ENCODE peak calls at places on chromosomes 4 and X, in ten cellular contexts. P is iPS-NIHi11, N is activated B cell treated with CpG ODN at 0.5 μM for 24 hours, R is T-helper 22 cell, D is ovary, Q is amygdala, U is H9, H is Calu3, W is natural killer cell, B is retinal pigment epithelial cell. I is an unnamed sample.

GRCh38 chrX:40471965-40472648 is 108.7 kb upstream of the ATP6AP2 start:
- DNase-seq in U (peak), N (peak), Q (peak), R (no peak), H (peak), W (no peak), D (peak), B (peak), P (peak), I (peak)

GRCh38 chrX:111041018-111041462 is 55.0 kb upstream of the PAK3 start:
- DNase-seq in Q (no peak), R (peak), N (no peak), B (peak), H (peak), D (no peak), W (no peak), U (no peak), P (no peak), I (no peak)

GRCh38 chr4:155738548-155738947 is 20.3 kb upstream of the GUCY1B1 start:
- DNase-seq in N (no peak), H (no peak), W (no peak), Q (no peak), D (no peak), B (no peak), R (no peak), P (no peak), U (no peak), I (no peak)

GRCh38 chrX:56802921-56803848 is 74.1 kb downstream of the NBDY start:
- DNase-seq in U (peak), Q (peak), R (peak), W (peak), N (no peak), D (peak), H (no peak), P (no peak), B (peak), I (peak)

GRCh38 chr4:174222266-174222872 is 61.1 kb downstream of the FBXO8 start:
- DNase-seq in B (no peak), R (no peak), P (peak), Q (no peak), H (peak), N (no peak), D (no peak), W (no peak), U (no peak), I (peak)

GRCh38 chr4:6449335-6449734 is 23.1 kb downstream of the PPP2R2C start:
- DNase-seq in Q (no peak), D (no peak), U (no peak), W (no peak), H (no peak), N (no peak), P (no peak), B (no peak), R (no peak), I (no peak)

GRCh38 chr4:83708500-83709175 is 172.7 kb downstream of the GPAT3 start:
- DNase-seq in Q (no peak), R (no peak), W (no peak), D (no peak), B (no peak), H (no peak), U (no peak), P (peak), N (no peak), I (no peak)

GRCh38 chr4:183182873-183183725 is 84.0 kb downstream of the WWC2 start:
- DNase-seq in W (no peak), U (peak), D (peak), B (peak), R (no peak), N (no peak), H (peak), Q (no peak), P (peak), I (no peak)

GRCh38 chr4:36358173-36358572 is 76.8 kb downstream of the DTHD1 start:
- DNase-seq in W (no peak), D (no peak), R (no peak), H (no peak), U (no peak), P (no peak), N (no peak), B (no peak), Q (no peak), I (no peak)

GRCh38 chr4:122803788-122804208 is 22.8 kb upstream of the FGF2 start:
- DNase-seq in R (no peak), Q (no peak), W (no peak), H (no peak), U (no peak), B (no peak), N (no peak), D (no peak), P (no peak), I (no peak)

GRCh38 chr4:156556326-156556725 is 415.3 kb downstream of the PDGFC start:
- DNase-seq in U (no peak), Q (no peak), D (no peak), N (no peak), P (no peak), B (no peak), R (no peak), W (no peak), H (no peak), I (no peak)

GRCh38 chr4:56289934-56290333 is 97.4 kb downstream of the AASDH start:
- DNase-seq in Q (no peak), U (no peak), H (peak), N (no peak), D (no peak), B (no peak), W (no peak), P (no peak), R (no peak), I (no peak)

GRCh38 chrX:70360366-70360765 is 62.7 kb upstream of the GDPD2 start:
- DNase-seq in R (no peak), P (no peak), Q (no peak), N (no peak), D (no peak), U (no peak), H (no peak), W (no peak), B (no peak), I (no peak)

GRCh38 chr4:173499568-173500535 is 30.2 kb downstream of the HAND2 start:
- DNase-seq in Q (no peak), P (no peak), U (peak), N (no peak), D (no peak), H (no peak), R (no peak), B (no peak), W (no peak), I (no peak)

GRCh38 chr4:142719854-142720541 is 126.1 kb downstream of the INPP4B start:
- DNase-seq in D (no peak), U (no peak), R (no peak), H (no peak), N (no peak), B (no peak), P (peak), Q (no peak), W (no peak), I (peak)

GRCh38 chrX:110384490-110384889 is 25.8 kb downstream of the RTL9 start:
- DNase-seq in D (no peak), Q (no peak), H (no peak), P (no peak), R (no peak), W (no peak), U (no peak), B (no peak), N (no peak), I (no peak)

GRCh38 chrX:69748055-69748454 is 132.1 kb downstream of the EDA start:
- DNase-seq in U (no peak), Q (no peak), R (no peak), H (no peak), B (no peak), N (no peak), D (no peak), W (no peak), P (no peak), I (no peak)

GRCh38 chr4:8228319-8229250 is 29.5 kb downstream of the SH3TC1 start:
- DNase-seq in D (peak), Q (peak), B (no peak), N (peak), R (peak), U (no peak), H (no peak), W (peak), P (no peak), I (peak)

GRCh38 chr4:88144866-88145300 is 13.6 kb downstream of the ABCG2 start:
- DNase-seq in P (no peak), W (no peak), H (no peak), R (no peak), U (no peak), D (no peak), N (no peak), B (no peak), Q (no peak), I (no peak)

GRCh38 chr4:153188966-153189801 is 15.1 kb upstream of the TRIM2 start:
- DNase-seq in Q (no peak), D (no peak), P (no peak), B (no peak), N (no peak), R (no peak), H (peak), W (no peak), U (no peak), I (no peak)

GRCh38 chr4:8241211-8241779 is 28.3 kb upstream of the HTRA3 start:
- DNase-seq in U (no peak), P (no peak), W (no peak), H (no peak), R (no peak), N (no peak), B (no peak), D (no peak), Q (no peak), I (no peak)

GRCh38 chr4:55033296-55033695 is 92.1 kb downstream of the KDR start:
- DNase-seq in W (no peak), Q (no peak), N (no peak), U (no peak), D (no peak), P (no peak), R (no peak), H (no peak), B (no peak), I (no peak)

I was measured in GM10248.